ENCODE peak calls at places on chromosomes 16 and 17, in eight cellular contexts. M is sigmoid colon, H is A549, L is ovary, J is GM12878, N is H1, W is transverse colon, V is HepG2. E is an unnamed sample.

GRCh38 chr16:8044796-8045195 is 545.5 kb downstream of the TMEM114 start:
- DNase-seq in W (no peak), N (no peak), V (no peak), L (no peak), M (no peak), J (no peak), H (no peak), E (no peak)

GRCh38 chr17:55275894-55276804 is 11.4 kb downstream of the HLF start:
- DNase-seq in H (peak), V (peak), W (no peak), J (no peak), L (no peak), N (no peak), M (peak), E (no peak)

GRCh38 chr17:3026125-3026855 is 37.1 kb downstream of the OR1D5 start:
- DNase-seq in N (no peak), M (no peak), L (peak), H (no peak), J (no peak), W (no peak), V (no peak), E (no peak)

GRCh38 chr17:3691539-3692166 is 4.3 kb downstream of the P2RX5 start:
- DNase-seq in L (no peak), H (no peak), V (no peak), M (no peak), J (no peak), N (no peak), W (no peak), E (no peak)

GRCh38 chr16:7380907-7381306 is 48.3 kb downstream of the RBFOX1 start:
- DNase-seq in W (no peak), M (no peak), N (no peak), J (no peak), L (no peak), V (no peak), H (no peak), E (no peak)

GRCh38 chr17:17841620-17842025 is 4.8 kb upstream of the SREBF1 start:
- DNase-seq in H (no peak), N (no peak), J (no peak), M (no peak), W (no peak), L (peak), V (peak), E (peak)

GRCh38 chr17:80363518-80364090 is 51.4 kb upstream of the ENDOV start:
- DNase-seq in N (no peak), L (no peak), J (no peak), H (no peak), M (peak), W (no peak), V (no peak), E (no peak)

GRCh38 chr16:88599825-88600538 is 29.8 kb downstream of the ZC3H18 start:
- DNase-seq in J (no peak), H (no peak), V (no peak), L (no peak), N (no peak), M (peak), W (no peak), E (no peak)

GRCh38 chr17:19332371-19333131 is 30.0 kb downstream of the B9D1 start:
- DNase-seq in J (no peak), M (peak), N (no peak), V (no peak), H (no peak), L (peak), W (no peak), E (peak)

GRCh38 chr17:40065041-40065770 is 2.4 kb downstream of the THRA start:
- DNase-seq in L (peak), M (no peak), J (no peak), H (peak), W (no peak), N (no peak), V (no peak), E (no peak)

GRCh38 chr17:10730956-10731879 is 1.4 kb upstream of the TMEM220 start:
- DNase-seq in W (no peak), J (no peak), V (no peak), H (no peak), N (no peak), L (peak), M (no peak), E (peak)

GRCh38 chr16:3727806-3728381 is 10.6 kb upstream of the TRAP1 start:
- DNase-seq in V (no peak), N (no peak), L (no peak), J (no peak), M (no peak), W (no peak), H (no peak), E (no peak)

GRCh38 chr16:69035375-69035774 is 70.1 kb upstream of the HAS3 start:
- DNase-seq in V (no peak), H (no peak), L (no peak), N (no peak), W (no peak), M (no peak), J (no peak), E (no peak)

GRCh38 chr17:82318772-82319606 is 1.6 kb upstream of the CD7 start:
- DNase-seq in J (no peak), V (no peak), L (no peak), W (no peak), M (no peak), N (no peak), H (no peak), E (no peak)

GRCh38 chr17:75996665-75997590 is 3.7 kb upstream of the CDK3 start:
- DNase-seq in N (no peak), H (no peak), M (peak), V (peak), J (peak), L (no peak), W (peak), E (peak)

GRCh38 chr16:53732296-53732929 is 28.5 kb downstream of the FTO start:
- DNase-seq in W (peak), M (no peak), L (no peak), N (no peak), J (no peak), H (peak), V (no peak), E (peak)

GRCh38 chr17:21530311-21530710 is 154.2 kb downstream of the KCNJ12 start:
- DNase-seq in J (no peak), V (no peak), H (no peak), M (no peak), W (no peak), L (no peak), N (no peak), E (no peak)

GRCh38 chr16:84720180-84720579 is 20.4 kb downstream of the USP10 start:
- DNase-seq in M (no peak), H (no peak), V (no peak), N (no peak), J (no peak), L (no peak), W (no peak), E (no peak)

GRCh38 chr16:70577256-70577698 is 53.7 kb downstream of the SF3B3 start:
- DNase-seq in W (no peak), J (no peak), L (no peak), M (peak), V (no peak), N (no peak), H (no peak), E (no peak)

GRCh38 chr16:85062728-85063336 is 35.2 kb downstream of the KIAA0513 start:
- DNase-seq in W (no peak), V (no peak), M (no peak), L (no peak), N (no peak), J (no peak), H (no peak), E (no peak)

GRCh38 chr16:81335669-81336068 is 20.9 kb downstream of the GAN start:
- DNase-seq in N (no peak), L (no peak), M (no peak), V (no peak), H (no peak), J (no peak), W (no peak), E (no peak)

GRCh38 chr17:56908061-56908542 is 5.7 kb downstream of the TRIM25 start:
- DNase-seq in L (no peak), H (peak), N (no peak), V (no peak), M (no peak), J (peak), W (peak), E (peak)

GRCh38 chr17:69434164-69434579 is 19.7 kb downstream of the MAP2K6 start:
- DNase-seq in J (no peak), H (no peak), N (no peak), V (no peak), L (no peak), W (no peak), M (no peak), E (no peak)

GRCh38 chr17:39699818-39700147 is at the start of gene ERBB2:
- DNase-seq in V (peak), J (no peak), L (peak), M (peak), N (no peak), H (peak), W (peak), E (peak)

GRCh38 chr16:31487720-31488629 is 5.1 kb downstream of the SLC5A2 start:
- DNase-seq in L (no peak), W (peak), N (no peak), J (no peak), V (no peak), M (no peak), H (peak), E (peak)

GRCh38 chr17:19260958-19261357 is 23.8 kb downstream of the EPN2 start:
- DNase-seq in H (peak), N (no peak), V (no peak), M (peak), W (no peak), L (no peak), J (no peak), E (no peak)

GRCh38 chr17:62665599-62665998 is 38.1 kb downstream of the MRC2 start:
- DNase-seq in L (peak), M (no peak), J (no peak), W (no peak), H (no peak), N (no peak), V (no peak), E (no peak)
- TF ChIP-seq EP300 in L (no peak), M (no peak), J (no peak), W (no peak), H (no peak), N (no peak), V (no peak), E (no peak)

GRCh38 chr16:2276501-2277195 is 8.7 kb upstream of the RNPS1 start:
- DNase-seq in J (no peak), N (no peak), L (no peak), V (no peak), H (no peak), M (no peak), W (no peak), E (no peak)

GRCh38 chr16:2278956-2279800 is 11.3 kb upstream of the RNPS1 start:
- DNase-seq in N (no peak), H (no peak), V (no peak), W (no peak), J (no peak), L (no peak), M (no peak), E (no peak)

GRCh38 chr16:2280461-2280860 is 12.5 kb upstream of the RNPS1 start:
- DNase-seq in L (no peak), W (no peak), H (no peak), N (no peak), M (no peak), J (no peak), V (no peak), E (no peak)

GRCh38 chr16:2277466-2278271 is 9.7 kb upstream of the RNPS1 start:
- DNase-seq in L (no peak), H (no peak), W (no peak), V (no peak), M (no peak), J (no peak), N (no peak), E (no peak)

DNA sequence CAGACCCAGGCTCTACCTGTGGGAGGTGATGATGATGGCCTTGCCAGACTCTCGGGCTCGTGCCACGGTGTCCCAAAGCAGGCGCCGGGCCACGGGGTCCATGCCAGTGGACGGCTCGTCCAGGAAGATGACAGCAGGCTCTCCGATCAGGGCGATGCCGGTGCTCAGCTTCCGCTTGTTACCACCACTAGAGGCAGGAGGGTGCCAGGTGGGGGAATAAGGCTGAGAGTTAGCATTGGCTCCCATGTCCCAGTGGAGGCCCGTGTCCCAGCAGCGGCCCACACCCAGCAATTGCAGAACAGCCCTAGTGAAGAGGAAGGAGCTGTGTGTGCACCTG is 10.3 kb upstream of the RNPS1 start:
- DNase-seq in W (no peak), N (no peak), M (no peak), J (no peak), L (no peak), V (peak), H (no peak), E (no peak)
- TF ChIP-seq CTCF in W (no peak), N (peak), M (no peak), J (no peak), L (no peak), V (peak), H (no peak), E (no peak)

GRCh38 chr16:19700319-19700781 is 17.7 kb downstream of the KNOP1 start:
- DNase-seq in V (peak), W (peak), L (peak), J (no peak), M (no peak), H (peak), N (no peak), E (no peak)
- H3K27ac ChIP-seq in V (no peak), W (peak), L (peak), J (no peak), M (peak), H (peak), N (no peak), E (peak)

DNA sequence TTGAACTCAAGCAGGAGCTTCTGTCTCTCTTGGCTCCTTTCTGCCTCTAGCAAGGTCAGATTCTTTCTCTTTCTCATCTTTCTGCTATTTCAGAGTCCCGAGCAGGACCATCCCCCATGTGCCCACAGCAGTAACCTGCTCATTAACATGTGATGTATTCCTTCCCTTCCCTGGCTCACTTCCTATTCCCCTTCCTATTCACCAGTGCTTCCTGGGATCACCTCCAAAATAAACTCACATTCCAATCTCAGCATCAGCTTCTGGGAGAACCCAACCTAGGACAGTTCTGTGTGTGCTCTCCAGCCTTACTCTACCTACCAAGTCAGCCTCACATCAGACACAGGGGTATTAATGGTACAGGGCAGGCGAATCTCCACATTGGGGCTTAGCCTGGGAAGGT is 546.4 kb upstream of the SALL1 start:
- DNase-seq in J (no peak), M (no peak), H (no peak), W (no peak), N (no peak), L (no peak), V (no peak), E (no peak)
- TF ChIP-seq EP300 in J (no peak), M (no peak), H (no peak), W (no peak), N (no peak), L (no peak), V (no peak), E (no peak)

DNA sequence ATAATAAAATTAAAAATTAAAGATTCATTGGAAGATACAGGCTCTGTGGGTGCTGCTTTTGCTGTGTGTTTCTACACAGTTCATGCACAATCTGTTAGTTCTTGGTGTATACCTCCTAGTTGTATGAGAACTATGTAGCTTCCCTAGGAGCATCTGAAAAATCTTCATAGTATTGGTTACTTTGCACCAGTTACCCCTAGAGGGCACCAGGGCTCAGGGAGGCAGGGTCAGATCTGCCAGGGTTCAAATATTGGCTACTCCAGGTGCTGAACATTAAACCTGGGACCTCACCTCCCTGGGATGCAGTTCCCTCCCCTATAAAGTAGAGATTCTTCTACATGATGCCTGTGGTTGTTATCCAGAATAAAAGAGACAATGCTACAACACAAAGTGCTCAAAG is 583.0 kb upstream of the CDH11 start:
- DNase-seq in J (no peak), N (no peak), L (no peak), M (no peak), W (no peak), V (no peak), H (no peak), E (no peak)
- TF ChIP-seq CTCF in J (peak), N (peak), L (no peak), M (no peak), W (no peak), V (peak), H (no peak), E (no peak)

GRCh38 chr16:72287646-72288045 is 115.7 kb upstream of the PMFBP1 start:
- DNase-seq in H (no peak), L (no peak), M (no peak), N (no peak), V (no peak), W (no peak), J (no peak), E (no peak)
- H3K27ac ChIP-seq in H (peak), L (no peak), M (no peak), N (no peak), V (no peak), W (no peak), J (no peak), E (no peak)

DNA sequence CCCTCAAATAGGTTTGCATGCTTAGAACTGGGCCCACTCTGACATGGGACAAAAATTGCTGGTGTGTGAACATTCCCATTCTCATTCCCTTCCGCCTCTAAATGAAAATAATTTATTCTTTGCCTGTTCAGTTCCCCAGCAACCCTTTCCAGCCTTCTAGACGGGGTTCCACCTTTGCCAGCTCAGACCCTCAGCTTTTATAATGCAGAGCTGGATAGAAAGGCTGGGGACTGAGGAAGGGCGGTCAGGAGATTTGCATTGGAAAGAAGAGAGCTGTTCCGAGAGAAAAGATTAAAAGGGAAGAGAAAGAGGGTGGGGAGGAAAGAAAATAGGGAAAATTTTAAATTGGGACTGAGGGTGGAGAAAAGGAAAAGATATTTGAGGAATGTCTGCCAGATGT is 151.1 kb upstream of the WSCD1 start:
- DNase-seq in H (no peak), V (no peak), N (peak), L (no peak), W (no peak), M (no peak), J (no peak), E (no peak)
- TF ChIP-seq EP300 in H (no peak), V (no peak), N (no peak), L (no peak), W (no peak), M (no peak), J (no peak), E (no peak)

DNA sequence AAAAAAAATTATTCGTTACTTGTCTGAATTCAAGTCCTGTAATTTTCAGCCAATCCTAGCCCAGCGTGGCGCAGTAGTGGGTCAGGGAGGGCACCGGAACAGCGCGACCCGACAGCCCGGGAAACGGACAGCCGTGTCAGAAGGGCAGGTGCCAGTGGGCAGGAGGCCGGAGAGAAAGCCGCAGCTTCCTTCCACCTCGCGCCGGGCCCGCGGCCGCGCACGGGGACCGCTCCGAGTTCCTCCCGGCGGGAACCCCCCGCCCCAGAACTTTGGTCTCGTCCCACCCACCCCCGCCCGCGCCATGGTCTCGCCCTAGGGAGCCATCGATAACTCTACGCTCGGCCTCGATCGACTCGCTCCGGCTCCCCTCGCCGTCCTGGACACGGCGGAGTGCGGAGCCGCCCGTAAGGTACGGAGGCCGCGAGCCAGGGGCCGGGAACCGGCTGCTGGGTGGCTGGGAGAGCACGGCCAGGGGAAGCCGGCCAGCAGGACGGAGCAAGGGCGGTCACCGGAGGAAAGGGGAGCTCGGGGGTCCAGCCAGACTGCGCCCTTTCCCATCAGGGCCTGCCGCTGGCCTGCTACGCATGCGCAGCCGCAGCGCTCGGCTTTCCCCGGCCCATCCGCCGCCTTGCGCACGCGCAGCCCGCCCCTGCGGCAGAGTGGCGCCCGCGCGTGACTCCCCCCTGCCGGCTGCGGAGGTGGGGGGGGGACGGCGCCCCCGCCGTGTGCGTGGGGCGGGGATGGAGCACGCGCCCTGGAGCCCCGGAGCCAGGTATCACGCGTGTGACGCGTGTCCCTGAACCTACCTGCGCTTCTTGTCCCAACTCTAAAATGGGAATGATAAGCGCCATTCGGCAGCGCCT is at the start of gene MLST8:
- DNase-seq in L (peak), H (peak), M (peak), N (no peak), W (peak), J (peak), V (peak), E (peak)
- TF ChIP-seq CTCF in L (no peak), H (no peak), M (no peak), N (no peak), W (no peak), J (no peak), V (peak), E (no peak)